ENCODE peak calls at places on chromosomes 3 and 15, in seven cellular contexts. T is heart right ventricle, P is tibial nerve, L is coronary artery, I is foreskin keratinocyte, E is PC-9, N is psoas muscle. O is an unnamed sample.

GRCh38 chr3:147493666-147494065 is 84.5 kb downstream of the ZIC1 start:
- DNase-seq in T (no peak), P (no peak), L (no peak), I (no peak), E (no peak), N (no peak), O (no peak)

GRCh38 chr15:48370460-48370859 is 39.2 kb downstream of the DUT start:
- DNase-seq in T (no peak), P (no peak), L (no peak), I (peak; percentile 42), E (peak; percentile 37), N (no peak), O (no peak)

GRCh38 chr15:100192092-100192695 is 149.6 kb downstream of the ADAMTS17 start:
- DNase-seq in T (no peak), P (no peak), L (peak; percentile 45), I (peak; percentile 82), E (peak; percentile 35), N (peak; percentile 33), O (no peak)

GRCh38 chr3:112740800-112741199 is 99.9 kb upstream of the CCDC80 start:
- DNase-seq in T (no peak), P (no peak), L (no peak), I (no peak), E (no peak), N (no peak), O (no peak)

GRCh38 chr15:62904041-62904440 is 138.5 kb upstream of the TPM1 start:
- DNase-seq in T (no peak), P (no peak), L (no peak), I (no peak), E (no peak), N (no peak), O (no peak)

GRCh38 chr3:29311805-29312204 is 30.9 kb downstream of the RBMS3 start:
- DNase-seq in T (no peak), P (no peak), L (no peak), I (no peak), E (no peak), N (no peak), O (no peak)

GRCh38 chr3:179447251-179447650 is 4.0 kb downstream of the GNB4 start:
- DNase-seq in T (no peak), P (no peak), L (no peak), I (no peak), E (no peak), N (no peak), O (no peak)

GRCh38 chr3:154164387-154164786 is 43.2 kb downstream of the ARHGEF26 start:
- DNase-seq in T (no peak), P (no peak), L (no peak), I (no peak), E (no peak), N (no peak), O (no peak)

GRCh38 chr15:36831915-36832310 is 252.5 kb downstream of the CDIN1 start:
- DNase-seq in T (no peak), P (no peak), L (no peak), I (no peak), E (peak; percentile 42), N (no peak), O (no peak)

GRCh38 chr3:111070772-111071256 is 802 bp upstream of the NECTIN3 start:
- DNase-seq in T (no peak), P (no peak), L (no peak), I (peak; percentile 75), E (no peak), N (no peak), O (no peak)

GRCh38 chr15:57090460-57090859 is 172.0 kb downstream of the TCF12 start:
- DNase-seq in T (no peak), P (no peak), L (no peak), I (no peak), E (no peak), N (no peak), O (no peak)

GRCh38 chr3:122358633-122359032 is 24.4 kb downstream of the MIX23 start:
- DNase-seq in T (no peak), P (no peak), L (no peak), I (no peak), E (no peak), N (no peak), O (no peak)

GRCh38 chr15:28919201-28919627 is 33.4 kb downstream of the APBA2 start:
- DNase-seq in T (no peak), P (no peak), L (no peak), I (no peak), E (no peak), N (no peak), O (peak; percentile 26)

GRCh38 chr3:9398715-9399708 is 1.6 kb downstream of the SETD5 start:
- DNase-seq in T (no peak), P (no peak), L (no peak), I (no peak), E (no peak), N (no peak), O (no peak)

GRCh38 chr15:38885001-38885400 is 320.4 kb upstream of the RASGRP1 start:
- DNase-seq in T (no peak), P (no peak), L (no peak), I (no peak), E (no peak), N (no peak), O (no peak)

GRCh38 chr3:129416408-129416807 is 12.0 kb downstream of the EFCAB12 start:
- DNase-seq in T (no peak), P (no peak), L (no peak), I (no peak), E (no peak), N (no peak), O (no peak)

GRCh38 chr3:127385540-127385870 is 97.7 kb upstream of the PRR20G start:
- DNase-seq in T (no peak), P (no peak), L (peak; percentile 60), I (no peak), E (no peak), N (no peak), O (no peak)
- H3K27ac ChIP-seq in T (no peak overlapping the region), P (no peak overlapping the region), L (no peak overlapping the region), I (no peak overlapping the region), E (no peak overlapping the region), N (no peak overlapping the region), O (no peak overlapping the region)

GRCh38 chr3:182621435-182622240 is 171.7 kb upstream of the ATP11B start:
- DNase-seq in T (no peak), P (no peak), L (no peak), I (no peak), E (no peak), N (no peak), O (no peak)

GRCh38 chr3:182618981-182619591 is 174.2 kb upstream of the ATP11B start:
- DNase-seq in T (no peak), P (no peak), L (no peak), I (peak; percentile 98), E (peak; percentile 69), N (no peak), O (no peak)

GRCh38 chr3:182617511-182617910 is 175.8 kb upstream of the ATP11B start:
- DNase-seq in T (no peak), P (no peak), L (no peak), I (peak; percentile 89), E (no peak), N (no peak), O (no peak)

GRCh38 chr3:182620715-182621434 is 172.4 kb upstream of the ATP11B start:
- DNase-seq in T (no peak), P (no peak), L (no peak), I (no peak), E (no peak), N (no peak), O (no peak)

DNA sequence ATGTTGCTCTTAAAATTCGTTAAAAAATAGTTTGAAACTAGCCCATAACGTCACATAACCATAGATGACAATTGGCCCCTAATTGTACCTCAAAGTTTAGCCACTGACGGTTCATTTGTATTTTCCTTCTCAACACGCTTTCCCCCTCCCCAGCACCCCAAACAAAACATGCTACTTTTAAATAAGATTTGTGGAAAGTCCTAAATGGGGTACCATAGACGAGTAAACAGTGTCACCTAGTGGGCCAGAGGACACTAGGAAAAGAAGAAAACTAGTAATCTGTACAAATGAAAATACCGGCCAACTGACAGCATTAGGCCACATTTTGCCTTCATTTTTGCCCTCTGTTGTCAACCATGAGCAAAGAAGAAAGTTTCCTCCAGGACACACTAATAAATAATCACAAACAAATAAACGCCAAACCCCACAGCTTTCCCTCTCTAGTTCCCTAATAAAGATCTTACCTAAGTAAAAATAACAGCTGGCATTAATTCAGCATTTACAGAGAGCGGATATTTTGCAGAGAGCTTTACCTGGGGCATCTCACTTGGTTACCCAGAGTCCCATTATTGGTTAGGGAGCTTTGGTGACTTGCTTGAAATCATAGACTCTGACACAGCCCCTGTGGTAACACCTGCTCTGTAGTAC is 175.1 kb upstream of the ATP11B start:
- DNase-seq in T (no peak), P (peak; percentile 10), L (no peak), I (peak; percentile 70), E (no peak), N (no peak), O (no peak)
- TF ChIP-seq CTCF in T (no peak), P (peak; percentile 63), L (no peak), I (peak; percentile 93), E (peak; percentile 95), N (peak; percentile 20), O (peak; percentile 72)

GRCh38 chr3:170690133-170690981 is 104.5 kb upstream of the SLC7A14 start:
- DNase-seq in T (peak; percentile 72), P (peak; percentile 27), L (no peak), I (peak; percentile 20), E (no peak), N (peak; percentile 79), O (peak; percentile 83)
- H3K27ac ChIP-seq in T (no peak overlapping the region), P (no peak overlapping the region), L (no peak overlapping the region), I (no peak overlapping the region), E (no peak overlapping the region), N (no peak overlapping the region), O (no peak overlapping the region)

GRCh38 chr3:86047329-86047625 is 943.7 kb downstream of the VGLL3 start:
- DNase-seq in T (no peak), P (no peak), L (no peak), I (no peak), E (no peak), N (no peak), O (no peak)

GRCh38 chr3:86051058-86051457 is 939.9 kb downstream of the VGLL3 start:
- DNase-seq in T (no peak), P (no peak), L (no peak), I (no peak), E (no peak), N (no peak), O (no peak)

DNA sequence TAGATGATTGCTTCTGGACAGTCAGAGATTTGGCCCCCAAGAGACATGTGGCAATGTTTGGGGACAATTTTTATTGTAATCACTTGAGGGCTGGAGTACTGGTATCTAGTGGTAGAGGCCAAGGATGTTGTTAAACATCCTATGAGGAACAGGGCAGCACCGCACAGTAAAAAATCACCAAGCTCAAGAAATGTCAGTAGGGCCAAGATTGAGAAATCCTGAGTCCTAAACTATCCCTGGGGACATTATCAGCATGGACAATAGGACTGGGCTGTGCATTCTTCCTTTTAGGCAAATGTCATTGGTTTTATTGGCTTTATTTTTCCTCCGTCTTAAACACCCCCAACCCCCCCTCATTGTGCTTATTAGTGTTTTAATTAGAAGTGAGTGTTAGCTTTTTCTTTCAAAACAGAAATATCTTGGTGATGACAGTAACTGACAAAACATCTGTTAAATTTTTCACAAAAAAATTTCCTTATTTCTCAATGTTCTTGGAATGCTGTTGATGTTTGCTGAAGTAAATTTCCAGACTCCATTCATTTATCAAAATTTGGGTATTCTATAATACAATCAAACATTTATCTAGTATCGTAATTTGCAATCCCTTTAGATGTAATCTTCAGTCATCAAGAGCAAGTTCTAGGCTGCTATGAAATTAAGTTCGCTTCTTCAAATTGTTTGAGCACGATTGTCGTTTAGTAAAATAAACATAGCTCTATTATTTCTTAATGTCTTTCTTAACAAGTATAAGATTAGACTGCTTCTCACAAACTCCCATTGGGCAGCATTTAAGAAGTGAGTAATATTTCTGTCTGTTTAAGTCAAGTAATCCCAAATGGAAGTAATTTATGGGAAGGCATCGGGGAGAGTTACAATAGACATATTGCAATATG is 944.3 kb downstream of the VGLL3 start:
- DNase-seq in T (no peak), P (no peak), L (no peak), I (no peak), E (no peak), N (no peak), O (no peak)
- TF ChIP-seq CTCF in T (no peak), P (no peak), L (no peak), I (no peak), E (no peak), N (no peak), O (no peak)

O was measured in dorsolateral prefrontal cortex.